ENCODE peak calls at places on chromosomes 11 and 22, in six cellular contexts. One of them, this sample, is unnamed.

GRCh38 chr11:134468081-134468668 is 56.1 kb upstream of the B3GAT1 start:
- DNase-seq in HCT116: no peak
- DNase-seq in GM12878: no peak
- DNase-seq in SK-N-SH: no peak
- DNase-seq in K562: no peak
- DNase-seq in HepG2: no peak
- DNase-seq in this sample: no peak

GRCh38 chr22:36027579-36027959 is 1.1 kb downstream of the RBFOX2 start:
- DNase-seq in HCT116: no peak
- DNase-seq in GM12878: no peak
- DNase-seq in SK-N-SH: no peak
- DNase-seq in K562: no peak
- DNase-seq in HepG2: no peak
- DNase-seq in this sample: no peak

GRCh38 chr11:35047179-35047578 is 91.8 kb upstream of the CD44 start:
- DNase-seq in HCT116: no peak
- DNase-seq in GM12878: no peak
- DNase-seq in SK-N-SH: no peak
- DNase-seq in K562: no peak
- DNase-seq in HepG2: no peak
- DNase-seq in this sample: no peak

GRCh38 chr11:2566223-2567025 is 121.6 kb downstream of the KCNQ1 start:
- DNase-seq in HCT116: no peak
- DNase-seq in GM12878: no peak
- DNase-seq in SK-N-SH: no peak
- DNase-seq in K562: no peak
- DNase-seq in HepG2: no peak
- DNase-seq in this sample: no peak

GRCh38 chr11:117520966-117521365 is 193.3 kb downstream of the CEP164 start:
- DNase-seq in HCT116: no peak
- DNase-seq in GM12878: no peak
- DNase-seq in SK-N-SH: no peak
- DNase-seq in K562: no peak
- DNase-seq in HepG2: no peak
- DNase-seq in this sample: no peak

GRCh38 chr11:75287579-75287978 is 47.0 kb downstream of the TPBGL start:
- DNase-seq in HCT116: no peak
- DNase-seq in GM12878: no peak
- DNase-seq in SK-N-SH: no peak
- DNase-seq in K562: no peak
- DNase-seq in HepG2: no peak
- DNase-seq in this sample: no peak

GRCh38 chr22:44181033-44181911 is 547 bp downstream of the PARVG start:
- DNase-seq in HCT116: no peak
- DNase-seq in GM12878: no peak
- DNase-seq in SK-N-SH: no peak
- DNase-seq in K562: no peak
- DNase-seq in HepG2: no peak
- DNase-seq in this sample: no peak

GRCh38 chr11:96306933-96307747 is 35.9 kb downstream of the MAML2 start:
- DNase-seq in HCT116: peak; percentile 95
- DNase-seq in GM12878: no peak
- DNase-seq in SK-N-SH: peak; percentile 30
- DNase-seq in K562: peak; percentile 26
- DNase-seq in HepG2: peak; percentile 81
- DNase-seq in this sample: peak; percentile 87

GRCh38 chr22:46007003-46007847 is 30.3 kb upstream of the WNT7B start:
- DNase-seq in HCT116: peak; percentile 74
- DNase-seq in GM12878: no peak
- DNase-seq in SK-N-SH: peak; percentile 48
- DNase-seq in K562: no peak
- DNase-seq in HepG2: no peak
- DNase-seq in this sample: peak; percentile 44

GRCh38 chr22:25021409-25021808 is 68.9 kb downstream of the KIAA1671 start:
- DNase-seq in HCT116: no peak
- DNase-seq in GM12878: no peak
- DNase-seq in SK-N-SH: no peak
- DNase-seq in K562: no peak
- DNase-seq in HepG2: no peak
- DNase-seq in this sample: no peak

GRCh38 chr11:110830344-110831141 is 118.3 kb upstream of the ARHGAP20 start:
- DNase-seq in HCT116: no peak
- DNase-seq in GM12878: no peak
- DNase-seq in SK-N-SH: no peak
- DNase-seq in K562: no peak
- DNase-seq in HepG2: no peak
- DNase-seq in this sample: no peak

GRCh38 chr11:2524446-2525165 is 79.8 kb downstream of the KCNQ1 start:
- DNase-seq in HCT116: no peak
- DNase-seq in GM12878: no peak
- DNase-seq in SK-N-SH: peak; percentile 41
- DNase-seq in K562: no peak
- DNase-seq in HepG2: no peak
- DNase-seq in this sample: no peak

GRCh38 chr22:39098026-39098425 is 982 bp downstream of the APOBEC3H start:
- DNase-seq in HCT116: no peak
- DNase-seq in GM12878: peak; percentile 76
- DNase-seq in SK-N-SH: no peak
- DNase-seq in K562: no peak
- DNase-seq in HepG2: no peak
- DNase-seq in this sample: no peak

GRCh38 chr11:368414-369335 is 624 bp upstream of the B4GALNT4 start:
- DNase-seq in HCT116: no peak
- DNase-seq in GM12878: no peak
- DNase-seq in SK-N-SH: peak; percentile 67
- DNase-seq in K562: peak; percentile 83
- DNase-seq in HepG2: peak; percentile 27
- DNase-seq in this sample: no peak

GRCh38 chr11:515131-515530 is 8.1 kb upstream of the RNH1 start:
- DNase-seq in HCT116: no peak
- DNase-seq in GM12878: no peak
- DNase-seq in SK-N-SH: no peak
- DNase-seq in K562: no peak
- DNase-seq in HepG2: no peak
- DNase-seq in this sample: no peak

GRCh38 chr11:94662065-94662779 is 95.1 kb downstream of the PIWIL4 start:
- DNase-seq in HCT116: no peak
- DNase-seq in GM12878: no peak
- DNase-seq in SK-N-SH: no peak
- DNase-seq in K562: no peak
- DNase-seq in HepG2: no peak
- DNase-seq in this sample: no peak

GRCh38 chr11:17898071-17898470 is 114.8 kb downstream of the SERGEF start:
- DNase-seq in HCT116: no peak
- DNase-seq in GM12878: no peak
- DNase-seq in SK-N-SH: no peak
- DNase-seq in K562: no peak
- DNase-seq in HepG2: no peak
- DNase-seq in this sample: no peak

GRCh38 chr11:121870202-121871045 is 245.6 kb downstream of the BLID start:
- DNase-seq in HCT116: no peak
- DNase-seq in GM12878: no peak
- DNase-seq in SK-N-SH: no peak
- DNase-seq in K562: no peak
- DNase-seq in HepG2: peak; percentile 4
- DNase-seq in this sample: no peak

GRCh38 chr11:77113382-77114088 is 10.9 kb downstream of the OMP start:
- DNase-seq in HCT116: no peak
- DNase-seq in GM12878: no peak
- DNase-seq in SK-N-SH: peak; percentile 74
- DNase-seq in K562: peak; percentile 66
- DNase-seq in HepG2: no peak
- DNase-seq in this sample: peak; percentile 88

GRCh38 chr11:10309163-10310093 is 4.6 kb downstream of the ADM start:
- DNase-seq in HCT116: peak; percentile 83
- DNase-seq in GM12878: no peak
- DNase-seq in SK-N-SH: no peak
- DNase-seq in K562: peak; percentile 42
- DNase-seq in HepG2: peak; percentile 74
- DNase-seq in this sample: peak; percentile 91

GRCh38 chr11:32987851-32988250 is 27.8 kb upstream of the DEPDC7 start:
- DNase-seq in HCT116: no peak
- DNase-seq in GM12878: no peak
- DNase-seq in SK-N-SH: no peak
- DNase-seq in K562: no peak
- DNase-seq in HepG2: no peak
- DNase-seq in this sample: peak; percentile 55

GRCh38 chr11:82790723-82791487 is 57.2 kb upstream of the FAM181B start:
- DNase-seq in HCT116: no peak
- DNase-seq in GM12878: no peak
- DNase-seq in SK-N-SH: peak; percentile 65
- DNase-seq in K562: peak; percentile 26
- DNase-seq in HepG2: no peak
- DNase-seq in this sample: no peak

GRCh38 chr11:26079966-26080365 is 252.0 kb upstream of the ANO3 start:
- DNase-seq in HCT116: no peak
- DNase-seq in GM12878: no peak
- DNase-seq in SK-N-SH: no peak
- DNase-seq in K562: no peak
- DNase-seq in HepG2: no peak
- DNase-seq in this sample: no peak

GRCh38 chr11:7558046-7558445 is 44.2 kb downstream of the PPFIBP2 start:
- DNase-seq in HCT116: no peak
- DNase-seq in GM12878: no peak
- DNase-seq in SK-N-SH: no peak
- DNase-seq in K562: no peak
- DNase-seq in HepG2: no peak
- DNase-seq in this sample: no peak

GRCh38 chr11:1852885-1853284 is at the start of gene LSP1:
- DNase-seq in HCT116: no peak
- DNase-seq in GM12878: peak; percentile 92
- DNase-seq in SK-N-SH: no peak
- DNase-seq in K562: no peak
- DNase-seq in HepG2: no peak
- DNase-seq in this sample: no peak

GRCh38 chr11:85682330-85683305 is 3.4 kb downstream of the CCDC89 start:
- DNase-seq in HCT116: no peak
- DNase-seq in GM12878: no peak
- DNase-seq in SK-N-SH: peak; percentile 81
- DNase-seq in K562: peak; percentile 16
- DNase-seq in HepG2: no peak
- DNase-seq in this sample: no peak

GRCh38 chr11:118610220-118610772 is 2.9 kb downstream of the PHLDB1 start:
- DNase-seq in HCT116: no peak
- DNase-seq in GM12878: no peak
- DNase-seq in SK-N-SH: no peak
- DNase-seq in K562: no peak
- DNase-seq in HepG2: no peak
- DNase-seq in this sample: no peak

GRCh38 chr22:19234126-19234896 is 55.8 kb upstream of the SLC25A1 start:
- DNase-seq in HCT116: no peak
- DNase-seq in GM12878: no peak
- DNase-seq in SK-N-SH: no peak
- DNase-seq in K562: no peak
- DNase-seq in HepG2: no peak
- DNase-seq in this sample: no peak

GRCh38 chr11:36362902-36363301 is 66.8 kb downstream of the PRR5L start:
- DNase-seq in HCT116: no peak
- DNase-seq in GM12878: no peak
- DNase-seq in SK-N-SH: no peak
- DNase-seq in K562: no peak
- DNase-seq in HepG2: no peak
- DNase-seq in this sample: no peak
- TF ChIP-seq JUND in HCT116: no peak
- TF ChIP-seq JUND in GM12878: no peak
- TF ChIP-seq JUND in SK-N-SH: no peak
- TF ChIP-seq JUND in K562: no peak
- TF ChIP-seq JUND in HepG2: no peak
- TF ChIP-seq JUND in this sample: no peak

GRCh38 chr22:37887610-37888378 is 18.3 kb upstream of the MICALL1 start:
- DNase-seq in HCT116: no peak
- DNase-seq in GM12878: no peak
- DNase-seq in SK-N-SH: no peak
- DNase-seq in K562: no peak
- DNase-seq in HepG2: no peak
- DNase-seq in this sample: peak; percentile 95
- TF ChIP-seq JUND in HCT116: no peak
- TF ChIP-seq JUND in GM12878: no peak
- TF ChIP-seq JUND in SK-N-SH: no peak
- TF ChIP-seq JUND in K562: no peak
- TF ChIP-seq JUND in HepG2: no peak
- TF ChIP-seq JUND in this sample: no peak

DNA sequence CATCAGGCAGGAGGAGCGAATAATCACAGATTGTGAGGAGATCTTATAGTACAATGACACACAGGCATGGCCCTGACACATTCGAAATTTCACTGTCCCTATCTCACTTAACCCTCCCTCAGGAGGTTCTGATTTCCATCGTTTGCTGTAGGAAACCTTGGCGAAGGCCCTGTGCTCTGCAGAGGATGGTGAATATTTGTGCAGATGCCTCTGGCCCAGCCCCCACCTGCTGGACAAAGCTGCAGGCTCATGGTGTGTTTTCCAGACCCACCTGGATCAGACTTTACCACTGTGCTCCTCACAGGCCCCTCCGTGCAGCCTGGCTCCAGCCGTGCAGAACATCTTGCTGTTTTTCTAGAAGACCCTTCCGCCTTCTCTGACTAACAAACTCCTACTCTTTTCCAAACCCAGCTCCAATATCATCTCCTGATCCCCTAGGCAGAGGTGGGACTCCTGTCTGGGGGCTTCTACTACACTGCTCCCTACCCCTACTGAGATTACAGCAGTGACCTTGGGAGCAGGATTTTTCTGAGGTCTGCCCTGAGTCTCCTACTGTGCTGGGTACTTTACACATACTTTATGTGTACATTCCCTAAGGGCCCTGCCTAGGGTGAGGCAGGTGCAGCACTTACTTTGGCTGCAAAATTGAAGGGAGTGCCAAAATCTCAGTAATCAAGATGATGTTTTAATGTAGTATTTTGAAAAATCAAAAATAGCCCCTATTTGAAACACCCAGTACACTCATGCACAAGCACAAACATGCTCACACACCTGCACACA is 412.7 kb downstream of the SOX6 start:
- DNase-seq in HCT116: no peak
- DNase-seq in GM12878: no peak
- DNase-seq in SK-N-SH: no peak
- DNase-seq in K562: no peak
- DNase-seq in HepG2: no peak
- DNase-seq in this sample: no peak
- TF ChIP-seq JUND in HCT116: no peak
- TF ChIP-seq JUND in GM12878: no peak
- TF ChIP-seq JUND in SK-N-SH: no peak
- TF ChIP-seq JUND in K562: no peak
- TF ChIP-seq JUND in HepG2: no peak
- TF ChIP-seq JUND in this sample: no peak

GRCh38 chr11:113618360-113618759 is 87.7 kb downstream of the TMPRSS5 start:
- DNase-seq in HCT116: no peak
- DNase-seq in GM12878: no peak
- DNase-seq in SK-N-SH: no peak
- DNase-seq in K562: no peak
- DNase-seq in HepG2: no peak
- DNase-seq in this sample: no peak
- TF ChIP-seq JUND in HCT116: no peak
- TF ChIP-seq JUND in GM12878: no peak
- TF ChIP-seq JUND in SK-N-SH: no peak
- TF ChIP-seq JUND in K562: no peak
- TF ChIP-seq JUND in HepG2: no peak
- TF ChIP-seq JUND in this sample: no peak